ENCODE peak calls at places on chromosome 6, in nine cellular contexts. One of them, this sample, is unnamed.

GRCh38 chr6:83467620-83468036 is 36.8 kb upstream of the ME1 start:
- DNase-seq in AG10803: no peak
- DNase-seq in PC-9: no peak
- DNase-seq in fibroblast of lung: no peak
- DNase-seq in DND-41: no peak
- DNase-seq in breast epithelium: no peak
- DNase-seq in left lung: peak
- DNase-seq in SK-N-SH: no peak
- DNase-seq in GM12865: no peak
- DNase-seq in this sample: no peak

GRCh38 chr6:130362128-130362527 is 3.7 kb upstream of the TMEM200A start:
- DNase-seq in PC-9: no peak
- DNase-seq in GM12865: no peak
- DNase-seq in DND-41: peak
- DNase-seq in breast epithelium: no peak
- DNase-seq in fibroblast of lung: no peak
- DNase-seq in left lung: no peak
- DNase-seq in SK-N-SH: no peak
- DNase-seq in AG10803: no peak
- DNase-seq in this sample: no peak

GRCh38 chr6:156098858-156099257 is 643.2 kb upstream of the NOX3 start:
- DNase-seq in breast epithelium: no peak
- DNase-seq in SK-N-SH: no peak
- DNase-seq in DND-41: no peak
- DNase-seq in PC-9: no peak
- DNase-seq in GM12865: no peak
- DNase-seq in left lung: no peak
- DNase-seq in AG10803: no peak
- DNase-seq in fibroblast of lung: no peak
- DNase-seq in this sample: no peak

GRCh38 chr6:10403385-10404106 is 11.3 kb downstream of the TFAP2A start:
- DNase-seq in DND-41: no peak
- DNase-seq in SK-N-SH: no peak
- DNase-seq in breast epithelium: no peak
- DNase-seq in AG10803: peak
- DNase-seq in fibroblast of lung: peak
- DNase-seq in left lung: no peak
- DNase-seq in PC-9: peak
- DNase-seq in GM12865: no peak
- DNase-seq in this sample: peak

GRCh38 chr6:169624785-169625184 is 77.0 kb downstream of the WDR27 start:
- DNase-seq in PC-9: no peak
- DNase-seq in breast epithelium: no peak
- DNase-seq in left lung: no peak
- DNase-seq in SK-N-SH: no peak
- DNase-seq in fibroblast of lung: no peak
- DNase-seq in DND-41: no peak
- DNase-seq in GM12865: no peak
- DNase-seq in AG10803: no peak
- DNase-seq in this sample: no peak

GRCh38 chr6:134077301-134077700 is 24.9 kb upstream of the SLC2A12 start:
- DNase-seq in PC-9: no peak
- DNase-seq in GM12865: no peak
- DNase-seq in SK-N-SH: no peak
- DNase-seq in DND-41: no peak
- DNase-seq in left lung: no peak
- DNase-seq in breast epithelium: no peak
- DNase-seq in AG10803: no peak
- DNase-seq in fibroblast of lung: peak
- DNase-seq in this sample: peak

GRCh38 chr6:42870145-42870936 is 9.1 kb upstream of the RPL7L1 start:
- DNase-seq in DND-41: no peak
- DNase-seq in PC-9: no peak
- DNase-seq in GM12865: no peak
- DNase-seq in fibroblast of lung: no peak
- DNase-seq in breast epithelium: no peak
- DNase-seq in SK-N-SH: no peak
- DNase-seq in AG10803: no peak
- DNase-seq in left lung: no peak
- DNase-seq in this sample: no peak

GRCh38 chr6:166490671-166491500 is 95.6 kb downstream of the RAMACL start:
- DNase-seq in fibroblast of lung: peak
- DNase-seq in GM12865: no peak
- DNase-seq in left lung: no peak
- DNase-seq in breast epithelium: no peak
- DNase-seq in DND-41: no peak
- DNase-seq in SK-N-SH: peak
- DNase-seq in AG10803: no peak
- DNase-seq in PC-9: peak
- DNase-seq in this sample: peak

GRCh38 chr6:53112404-53112803 is 36.2 kb downstream of the GCM1 start:
- DNase-seq in DND-41: no peak
- DNase-seq in SK-N-SH: no peak
- DNase-seq in breast epithelium: peak
- DNase-seq in AG10803: no peak
- DNase-seq in left lung: peak
- DNase-seq in GM12865: no peak
- DNase-seq in fibroblast of lung: no peak
- DNase-seq in PC-9: peak
- DNase-seq in this sample: no peak

GRCh38 chr6:16389642-16390041 is 151.3 kb downstream of the GMPR start:
- DNase-seq in AG10803: no peak
- DNase-seq in PC-9: no peak
- DNase-seq in GM12865: no peak
- DNase-seq in breast epithelium: no peak
- DNase-seq in left lung: no peak
- DNase-seq in SK-N-SH: no peak
- DNase-seq in DND-41: no peak
- DNase-seq in fibroblast of lung: no peak
- DNase-seq in this sample: no peak

GRCh38 chr6:17200395-17200794 is 80.8 kb upstream of the RBM24 start:
- DNase-seq in left lung: no peak
- DNase-seq in AG10803: no peak
- DNase-seq in GM12865: no peak
- DNase-seq in SK-N-SH: no peak
- DNase-seq in breast epithelium: no peak
- DNase-seq in fibroblast of lung: no peak
- DNase-seq in PC-9: no peak
- DNase-seq in DND-41: no peak
- DNase-seq in this sample: no peak

GRCh38 chr6:165661416-165662001 is 1.5 kb downstream of the PDE10A start:
- DNase-seq in fibroblast of lung: no peak
- DNase-seq in breast epithelium: no peak
- DNase-seq in left lung: no peak
- DNase-seq in DND-41: no peak
- DNase-seq in GM12865: no peak
- DNase-seq in AG10803: no peak
- DNase-seq in PC-9: no peak
- DNase-seq in SK-N-SH: peak
- DNase-seq in this sample: peak

GRCh38 chr6:166313255-166314070 is 5.3 kb upstream of the PRR18 start:
- DNase-seq in PC-9: no peak
- DNase-seq in fibroblast of lung: peak
- DNase-seq in breast epithelium: no peak
- DNase-seq in left lung: no peak
- DNase-seq in SK-N-SH: peak
- DNase-seq in AG10803: peak
- DNase-seq in GM12865: peak
- DNase-seq in DND-41: peak
- DNase-seq in this sample: peak

GRCh38 chr6:31729979-31730630 is 1.0 kb upstream of the DDAH2 start:
- DNase-seq in SK-N-SH: peak
- DNase-seq in GM12865: peak
- DNase-seq in breast epithelium: peak
- DNase-seq in PC-9: peak
- DNase-seq in AG10803: peak
- DNase-seq in left lung: peak
- DNase-seq in fibroblast of lung: peak
- DNase-seq in DND-41: peak
- DNase-seq in this sample: peak

DNA sequence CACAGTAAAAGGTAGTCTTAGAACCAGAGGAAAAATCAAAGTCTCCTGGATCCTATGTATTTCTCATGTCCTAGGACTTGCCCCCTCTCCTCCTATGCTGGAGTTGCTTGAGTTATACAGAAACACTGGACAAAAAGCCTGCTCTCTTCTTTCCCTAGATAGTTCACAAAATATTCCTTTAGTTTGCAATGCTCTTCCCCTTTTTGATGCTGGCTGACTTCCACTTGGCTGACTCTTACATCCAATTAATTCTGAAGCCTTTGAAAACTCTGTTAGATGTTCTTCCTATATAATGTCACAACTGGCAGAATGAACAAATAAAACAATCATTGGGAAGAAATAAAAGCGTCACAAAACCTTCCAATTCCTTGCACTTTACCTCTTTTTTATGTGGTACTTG is 253.8 kb upstream of the CITED2 start:
- DNase-seq in left lung: no peak
- DNase-seq in DND-41: no peak
- DNase-seq in GM12865: no peak
- DNase-seq in fibroblast of lung: no peak
- DNase-seq in SK-N-SH: no peak
- DNase-seq in breast epithelium: no peak
- DNase-seq in PC-9: no peak
- DNase-seq in AG10803: no peak
- DNase-seq in this sample: no peak
- H3K4me3 ChIP-seq in left lung: no peak
- H3K4me3 ChIP-seq in DND-41: no peak
- H3K4me3 ChIP-seq in GM12865: no peak
- H3K4me3 ChIP-seq in fibroblast of lung: no peak
- H3K4me3 ChIP-seq in SK-N-SH: no peak
- H3K4me3 ChIP-seq in breast epithelium: no peak
- H3K4me3 ChIP-seq in PC-9: no peak
- H3K4me3 ChIP-seq in AG10803: no peak
- H3K4me3 ChIP-seq in this sample: no peak

DNA sequence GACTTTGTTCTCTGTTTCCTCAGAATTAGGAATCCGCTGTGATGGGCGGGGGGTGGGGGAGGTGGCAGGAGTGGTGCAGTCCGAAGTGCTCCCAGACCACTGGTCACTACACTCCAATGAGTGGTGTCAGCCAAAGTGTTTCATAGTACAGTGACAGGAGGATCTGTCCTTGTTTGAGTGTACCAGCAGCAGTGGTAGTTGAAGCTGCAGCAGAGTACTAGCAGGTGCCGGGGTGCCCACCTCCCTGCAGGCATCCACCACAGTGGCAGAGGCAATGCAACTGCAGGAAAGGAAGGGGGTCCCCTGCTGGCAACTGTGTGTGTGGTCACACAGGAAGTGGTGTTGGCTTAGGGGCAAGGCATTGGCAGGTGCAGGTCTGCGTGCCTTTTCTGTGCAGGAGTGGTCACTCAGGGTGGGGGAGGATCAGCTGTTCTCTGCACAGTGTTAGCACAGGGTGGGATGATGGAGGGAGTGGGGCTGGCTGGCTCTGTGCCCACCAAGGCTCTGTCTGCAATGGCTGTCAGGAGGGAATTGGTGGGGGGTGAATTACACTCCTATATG is 9.7 kb downstream of the HLA-DOB start:
- DNase-seq in DND-41: peak
- DNase-seq in fibroblast of lung: no peak
- DNase-seq in SK-N-SH: no peak
- DNase-seq in GM12865: no peak
- DNase-seq in left lung: no peak
- DNase-seq in AG10803: no peak
- DNase-seq in breast epithelium: no peak
- DNase-seq in PC-9: no peak
- DNase-seq in this sample: no peak
- TF ChIP-seq CTCF in DND-41: peak
- TF ChIP-seq CTCF in fibroblast of lung: no peak
- TF ChIP-seq CTCF in SK-N-SH: no peak
- TF ChIP-seq CTCF in GM12865: peak
- TF ChIP-seq CTCF in left lung: no peak
- TF ChIP-seq CTCF in AG10803: no peak
- TF ChIP-seq CTCF in breast epithelium: no peak
- TF ChIP-seq CTCF in PC-9: no peak
- TF ChIP-seq CTCF in this sample: no peak

GRCh38 chr6:3251462-3252314 is 7.1 kb upstream of the PSMG4 start:
- DNase-seq in GM12865: peak
- DNase-seq in fibroblast of lung: peak
- DNase-seq in AG10803: peak
- DNase-seq in PC-9: peak
- DNase-seq in SK-N-SH: peak
- DNase-seq in left lung: peak
- DNase-seq in breast epithelium: peak
- DNase-seq in DND-41: peak
- DNase-seq in this sample: peak
- H3K4me3 ChIP-seq in GM12865: no peak
- H3K4me3 ChIP-seq in fibroblast of lung: no peak
- H3K4me3 ChIP-seq in AG10803: no peak
- H3K4me3 ChIP-seq in PC-9: peak
- H3K4me3 ChIP-seq in SK-N-SH: peak
- H3K4me3 ChIP-seq in left lung: no peak
- H3K4me3 ChIP-seq in breast epithelium: no peak
- H3K4me3 ChIP-seq in DND-41: no peak
- H3K4me3 ChIP-seq in this sample: no peak

GRCh38 chr6:41545703-41546474 is at the start of gene FOXP4:
- DNase-seq in breast epithelium: peak
- DNase-seq in left lung: peak
- DNase-seq in PC-9: peak
- DNase-seq in GM12865: peak
- DNase-seq in DND-41: peak
- DNase-seq in AG10803: peak
- DNase-seq in fibroblast of lung: peak
- DNase-seq in SK-N-SH: peak
- DNase-seq in this sample: peak
- TF ChIP-seq CTCF in breast epithelium: no peak
- TF ChIP-seq CTCF in left lung: no peak
- TF ChIP-seq CTCF in PC-9: no peak
- TF ChIP-seq CTCF in GM12865: no peak
- TF ChIP-seq CTCF in DND-41: peak
- TF ChIP-seq CTCF in AG10803: no peak
- TF ChIP-seq CTCF in fibroblast of lung: no peak
- TF ChIP-seq CTCF in SK-N-SH: no peak
- TF ChIP-seq CTCF in this sample: no peak

GRCh38 chr6:142301421-142302391 is at the start of gene ADGRG6:
- DNase-seq in GM12865: peak
- DNase-seq in fibroblast of lung: peak
- DNase-seq in left lung: peak
- DNase-seq in DND-41: no peak
- DNase-seq in breast epithelium: no peak
- DNase-seq in PC-9: peak
- DNase-seq in AG10803: peak
- DNase-seq in SK-N-SH: peak
- DNase-seq in this sample: no peak

GRCh38 chr6:142303191-142303564 is 1.4 kb downstream of the ADGRG6 start:
- DNase-seq in left lung: no peak
- DNase-seq in AG10803: no peak
- DNase-seq in fibroblast of lung: no peak
- DNase-seq in SK-N-SH: no peak
- DNase-seq in breast epithelium: no peak
- DNase-seq in GM12865: no peak
- DNase-seq in DND-41: no peak
- DNase-seq in PC-9: no peak
- DNase-seq in this sample: no peak

GRCh38 chr6:142300302-142300701 is 1.5 kb upstream of the ADGRG6 start:
- DNase-seq in SK-N-SH: no peak
- DNase-seq in DND-41: no peak
- DNase-seq in GM12865: no peak
- DNase-seq in fibroblast of lung: no peak
- DNase-seq in PC-9: no peak
- DNase-seq in AG10803: no peak
- DNase-seq in left lung: no peak
- DNase-seq in breast epithelium: no peak
- DNase-seq in this sample: no peak

GRCh38 chr6:142302427-142303190 is 802 bp downstream of the ADGRG6 start:
- DNase-seq in DND-41: no peak
- DNase-seq in fibroblast of lung: no peak
- DNase-seq in GM12865: no peak
- DNase-seq in SK-N-SH: no peak
- DNase-seq in breast epithelium: peak
- DNase-seq in left lung: no peak
- DNase-seq in AG10803: no peak
- DNase-seq in PC-9: peak
- DNase-seq in this sample: no peak

GRCh38 chr6:142300758-142301251 is 1.0 kb upstream of the ADGRG6 start:
- DNase-seq in DND-41: no peak
- DNase-seq in left lung: peak
- DNase-seq in AG10803: peak
- DNase-seq in fibroblast of lung: peak
- DNase-seq in GM12865: no peak
- DNase-seq in breast epithelium: no peak
- DNase-seq in PC-9: peak
- DNase-seq in SK-N-SH: no peak
- DNase-seq in this sample: peak
- H3K4me3 ChIP-seq in DND-41: no peak
- H3K4me3 ChIP-seq in left lung: peak
- H3K4me3 ChIP-seq in AG10803: peak
- H3K4me3 ChIP-seq in fibroblast of lung: peak
- H3K4me3 ChIP-seq in GM12865: no peak
- H3K4me3 ChIP-seq in breast epithelium: peak
- H3K4me3 ChIP-seq in PC-9: peak
- H3K4me3 ChIP-seq in SK-N-SH: peak
- H3K4me3 ChIP-seq in this sample: peak

This sample was measured in fibroblast of the aortic adventitia.